ENCODE peak calls at places on chromosomes 5 and 9, in four cellular contexts. X, Q, N and J are unnamed samples.

GRCh38 chr5:10540036-10540544 is 23.8 kb upstream of the ANKRD33B start:
- DNase-seq in Q (no peak), N (no peak), X (no peak), J (no peak)

GRCh38 chr9:137320555-137321384 is 18.7 kb upstream of the NRARP start:
- DNase-seq in N (no peak), Q (no peak), X (peak; percentile 59), J (peak; percentile 87)

GRCh38 chr5:143244000-143244736 is 159.3 kb downstream of the NR3C1 start:
- DNase-seq in N (no peak), X (no peak), Q (peak; percentile 98), J (no peak)

GRCh38 chr9:114110180-114110579 is 11.1 kb upstream of the KIF12 start:
- DNase-seq in Q (peak; percentile 48), N (no peak), X (no peak), J (no peak)

GRCh38 chr5:141223112-141223783 is at the start of gene PCDHB14:
- DNase-seq in N (no peak), X (peak; percentile 46), Q (peak; percentile 39), J (peak; percentile 47)

GRCh38 chr5:72523960-72524582 is 16.9 kb upstream of the ZNF366 start:
- DNase-seq in Q (peak; percentile 96), N (no peak), X (peak; percentile 82), J (peak; percentile 64)

GRCh38 chr5:80186634-80187033 is 69.2 kb downstream of the SERINC5 start:
- DNase-seq in N (peak; percentile 66), X (peak; percentile 88), Q (peak; percentile 59), J (peak; percentile 68)

GRCh38 chr9:77725820-77726219 is 77.7 kb upstream of the GNA14 start:
- DNase-seq in N (no peak), Q (no peak), X (no peak), J (no peak)

GRCh38 chr5:57441557-57441956 is 41.1 kb downstream of the ACTBL2 start:
- DNase-seq in N (no peak), X (no peak), Q (peak; percentile 99), J (no peak)

GRCh38 chr5:43997647-43998251 is 391.5 kb downstream of the FGF10 start:
- DNase-seq in N (no peak), X (no peak), Q (peak; percentile 52), J (no peak)

GRCh38 chr9:38421498-38422211 is 2.6 kb downstream of the IGFBPL1 start:
- DNase-seq in X (no peak), Q (peak; percentile 42), N (no peak), J (no peak)

GRCh38 chr9:80951675-80952074 is 737.7 kb downstream of the TLE1 start:
- DNase-seq in N (no peak), X (no peak), Q (peak; percentile 61), J (no peak)

GRCh38 chr9:125509476-125509875 is 197.5 kb downstream of the MAPKAP1 start:
- DNase-seq in N (no peak), Q (peak; percentile 58), X (no peak), J (no peak)

GRCh38 chr5:112025729-112026128 is 268.7 kb upstream of the NREP start:
- DNase-seq in Q (no peak), X (no peak), N (no peak), J (no peak)

GRCh38 chr5:59193616-59194319 is 610.9 kb downstream of the RAB3C start:
- DNase-seq in X (no peak), N (no peak), Q (peak; percentile 95), J (no peak)

GRCh38 chr5:103224118-103224893 is 34.3 kb upstream of the MACIR start:
- DNase-seq in X (peak; percentile 79), Q (peak; percentile 92), N (peak; percentile 22), J (peak; percentile 84)

GRCh38 chr9:136576269-136576626 is 30.4 kb upstream of the NOTCH1 start:
- DNase-seq in X (no peak), Q (peak; percentile 33), N (no peak), J (no peak)

GRCh38 chr5:169904059-169904458 is 76.2 kb downstream of the INSYN2B start:
- DNase-seq in N (no peak), Q (peak; percentile 93), X (no peak), J (no peak)

GRCh38 chr5:178211095-178212048 is 7.0 kb downstream of the HNRNPAB start:
- DNase-seq in Q (no peak), N (no peak), X (no peak), J (no peak)

GRCh38 chr5:136724161-136724560 is 358.8 kb upstream of the TRPC7 start:
- DNase-seq in Q (no peak), X (no peak), N (no peak), J (no peak)

GRCh38 chr9:17962747-17963146 is 383.9 kb downstream of the SH3GL2 start:
- DNase-seq in Q (peak; percentile 1), X (no peak), N (peak; percentile 25), J (no peak)

GRCh38 chr5:87266914-87267573 is 639 bp upstream of the RASA1 start:
- DNase-seq in X (no peak), N (no peak), Q (no peak), J (no peak)

GRCh38 chr5:52743970-52744369 is 43.7 kb upstream of the ITGA1 start:
- DNase-seq in N (no peak), X (peak; percentile 34), Q (peak; percentile 59), J (no peak)

GRCh38 chr5:123215929-123216702 is 127.1 kb downstream of the PRDM6 start:
- DNase-seq in N (no peak), Q (no peak), X (no peak), J (no peak)

GRCh38 chr5:100852988-100853449 is 50.1 kb downstream of the ST8SIA4 start:
- DNase-seq in N (no peak), Q (no peak), X (peak; percentile 98), J (peak; percentile 73)

GRCh38 chr9:17121264-17121663 is 13.6 kb upstream of the CNTLN start:
- DNase-seq in X (no peak), Q (no peak), N (no peak), J (no peak)

GRCh38 chr9:15834541-15834940 is 281.7 kb downstream of the CCDC171 start:
- DNase-seq in X (no peak), N (no peak), Q (peak; percentile 45), J (no peak)